ENCODE peak calls at places on chromosomes 3 and 15, in four cellular contexts. N, W, Q and G are unnamed samples.

GRCh38 chr3:103389356-103389755 is 954.5 kb downstream of the ZPLD1 start:
- DNase-seq in N (no peak), W (no peak), Q (no peak), G (no peak)

GRCh38 chr3:29406433-29406832 is 125.6 kb downstream of the RBMS3 start:
- DNase-seq in N (no peak), W (no peak), Q (no peak), G (no peak)

GRCh38 chr15:74240897-74241614 is 4.9 kb downstream of the CCDC33 start:
- DNase-seq in N (no peak), W (no peak), Q (no peak), G (no peak)

GRCh38 chr3:122679467-122680291 is 960 bp upstream of the PARP14 start:
- DNase-seq in N (no peak), W (no peak), Q (no peak), G (no peak)

GRCh38 chr3:151765685-151766084 is 32.0 kb downstream of the AADACL2 start:
- DNase-seq in N (no peak), W (no peak), Q (no peak), G (no peak)

GRCh38 chr3:172355836-172356235 is 92.4 kb downstream of the GHSR start:
- DNase-seq in N (no peak), W (no peak), Q (no peak), G (no peak)

GRCh38 chr3:51957520-51958205 is 2.5 kb downstream of the GPR62 start:
- DNase-seq in N (no peak), W (no peak), Q (no peak), G (no peak)

GRCh38 chr3:160473233-160473632 is 23.6 kb upstream of the TRIM59 start:
- DNase-seq in N (no peak), W (no peak), Q (no peak), G (no peak)

GRCh38 chr15:34241376-34242350 is 16.8 kb downstream of the EMC4 start:
- DNase-seq in N (peak), W (no peak), Q (no peak), G (no peak)

GRCh38 chr3:71056327-71056726 is 527.2 kb downstream of the FOXP1 start:
- DNase-seq in N (no peak), W (no peak), Q (no peak), G (no peak)

GRCh38 chr15:85592148-85592547 is 202.6 kb downstream of the KLHL25 start:
- DNase-seq in N (no peak), W (no peak), Q (no peak), G (no peak)

GRCh38 chr3:116263842-116264545 is 181.3 kb downstream of the LSAMP start:
- DNase-seq in N (no peak), W (no peak), Q (no peak), G (no peak)

GRCh38 chr3:55446860-55447259 is 40.2 kb downstream of the WNT5A start:
- DNase-seq in N (no peak), W (no peak), Q (no peak), G (no peak)